ENCODE peak calls at places on chromosomes 11 and 22, in six cellular contexts. X, L, V, Z, D and B are unnamed samples. For H3K4me1 and H3K9me3, the result is how much of the 10 kb centered on the place peaks cover.

GRCh38 chr11:74870485-74870884 is 78.4 kb downstream of the XRRA1 start:
- DNase-seq in L (no peak), D (no peak), V (no peak), X (no peak), Z (peak), B (no peak)

GRCh38 chr22:33447733-33448132 is 389.6 kb upstream of the SYN3 start:
- DNase-seq in L (no peak), V (no peak), X (no peak), D (no peak), Z (peak), B (no peak)

GRCh38 chr11:8018742-8019631 is 31.9 kb downstream of the EIF3F start:
- DNase-seq in L (peak), Z (peak), D (peak), X (peak), V (peak), B (peak)

GRCh38 chr22:43263645-43264514 is 76.9 kb upstream of the TTLL12 start:
- DNase-seq in D (peak), L (peak), V (peak), Z (peak), X (no peak), B (peak)

GRCh38 chr11:12066799-12067508 is 43.4 kb upstream of the MICAL2 start:
- DNase-seq in L (peak), V (peak), Z (peak), X (peak), D (peak), B (no peak)

GRCh38 chr22:44646668-44647067 is 55.3 kb upstream of the PRR5 start:
- DNase-seq in X (no peak), L (no peak), D (no peak), V (no peak), Z (no peak), B (no peak)

GRCh38 chr11:74611369-74611861 is 19.0 kb downstream of the POLD3 start:
- DNase-seq in X (peak), Z (peak), D (no peak), L (no peak), V (no peak), B (no peak)

GRCh38 chr11:6353367-6353987 is 33.2 kb upstream of the CAVIN3 start:
- DNase-seq in L (peak), D (peak), X (peak), V (peak), Z (peak), B (peak)

GRCh38 chr22:39959640-39960447 is at the start of gene TMA7B:
- DNase-seq in Z (peak), L (no peak), X (no peak), V (peak), D (no peak), B (no peak)

GRCh38 chr11:42976636-42977217 is 335.1 kb upstream of the API5 start:
- DNase-seq in Z (no peak), D (no peak), L (no peak), V (no peak), X (peak), B (no peak)

GRCh38 chr11:95585071-95585751 is 204.4 kb downstream of the FAM76B start:
- DNase-seq in D (no peak), X (no peak), Z (peak), L (no peak), V (no peak), B (no peak)

GRCh38 chr11:44143987-44144909 is 48.8 kb downstream of the EXT2 start:
- DNase-seq in X (no peak), D (no peak), L (no peak), V (peak), Z (no peak), B (no peak)

GRCh38 chr11:130212431-130212961 is 52.9 kb downstream of the ST14 start:
- DNase-seq in L (peak), Z (no peak), D (peak), X (no peak), V (peak), B (no peak)

GRCh38 chr22:19287889-19288288 is 3.6 kb downstream of the CLTCL1 start:
- DNase-seq in Z (peak), X (no peak), D (no peak), V (no peak), L (no peak), B (no peak)

GRCh38 chr11:4569075-4569474 is 12.5 kb upstream of the OR52I2 start:
- DNase-seq in Z (no peak), X (no peak), L (no peak), D (no peak), V (no peak), B (no peak)

GRCh38 chr11:10931761-10932700 is 74.2 kb upstream of the ZBED5 start:
- DNase-seq in D (peak), L (peak), X (peak), V (peak), Z (no peak), B (peak)

GRCh38 chr11:8023831-8024555 is 36.9 kb downstream of the EIF3F start:
- DNase-seq in L (peak), V (no peak), Z (peak), D (no peak), X (no peak), B (no peak)

GRCh38 chr11:57276857-57277505 is 39.9 kb upstream of the APLNR start:
- DNase-seq in X (no peak), D (no peak), L (no peak), Z (peak), V (no peak), B (no peak)

GRCh38 chr22:30753701-30754100 is 59.0 kb downstream of the OSBP2 start:
- DNase-seq in X (no peak), V (no peak), Z (no peak), L (no peak), D (no peak), B (no peak)

GRCh38 chr11:130451261-130452019 is 3.0 kb downstream of the ADAMTS15 start:
- DNase-seq in L (peak), Z (peak), V (peak), X (no peak), D (peak), B (peak)

GRCh38 chr22:42742940-42743339 is 22.3 kb upstream of the A4GALT start:
- DNase-seq in X (no peak), Z (no peak), V (no peak), L (no peak), D (no peak), B (peak)

GRCh38 chr22:42933783-42934144 is 76.7 kb upstream of the ARFGAP3 start:
- DNase-seq in V (no peak), D (no peak), Z (peak), L (no peak), X (no peak), B (no peak)

GRCh38 chr11:2825886-2826678 is 59.5 kb downstream of the CDKN1C start:
- DNase-seq in V (peak), Z (peak), D (peak), L (peak), X (no peak), B (peak)

GRCh38 chr11:118618115-118618990 is 10.9 kb downstream of the PHLDB1 start:
- DNase-seq in Z (peak), X (no peak), D (peak), V (peak), L (peak), B (peak)

GRCh38 chr11:13885083-13885482 is 77.4 kb upstream of the SPON1 start:
- DNase-seq in Z (no peak), D (no peak), X (no peak), L (no peak), V (no peak), B (no peak)

GRCh38 chr22:20618488-20618887 is 111.1 kb downstream of the MED15 start:
- DNase-seq in D (no peak), Z (no peak), X (no peak), L (no peak), V (no peak), B (no peak)

GRCh38 chr11:75668508-75669297 is at the start of gene MAP6:
- DNase-seq in L (no peak), V (peak), Z (peak), D (peak), X (peak), B (peak)

GRCh38 chr22:43077121-43077877 is 11.9 kb downstream of the TTLL1 start:
- DNase-seq in X (no peak), L (no peak), V (no peak), D (peak), Z (no peak), B (peak)

GRCh38 chr11:27231519-27231918 is 131.5 kb downstream of the CCDC34 start:
- DNase-seq in V (no peak), L (no peak), Z (no peak), X (no peak), D (no peak), B (no peak)

GRCh38 chr22:46770726-46771125 is 8.3 kb downstream of the TBC1D22A start:
- DNase-seq in V (no peak), Z (no peak), L (no peak), X (no peak), D (no peak), B (no peak)

GRCh38 chr22:19933328-19934241 is 8.0 kb upstream of the COMT start:
- DNase-seq in L (no peak), Z (no peak), X (no peak), V (no peak), D (no peak), B (no peak)

GRCh38 chr11:123255909-123256308 is 60.9 kb upstream of the CLMP start:
- DNase-seq in L (no peak), X (no peak), Z (peak), D (no peak), V (no peak), B (no peak)

GRCh38 chr11:66275396-66275795 is 2.6 kb upstream of the CNIH2 start:
- DNase-seq in V (no peak), D (no peak), Z (no peak), L (no peak), X (no peak), B (no peak)

GRCh38 chr11:67420147-67420645 is 4.7 kb downstream of the CARNS1 start:
- DNase-seq in V (no peak), D (no peak), X (no peak), L (no peak), Z (no peak), B (no peak)

GRCh38 chr11:7422544-7423331 is 62.6 kb upstream of the OLFML1 start:
- DNase-seq in V (no peak), L (no peak), Z (no peak), D (no peak), X (no peak), B (no peak)

GRCh38 chr11:68531129-68531693 is 70.7 kb downstream of the PPP6R3 start:
- DNase-seq in V (no peak), D (no peak), Z (no peak), L (no peak), X (no peak), B (no peak)

GRCh38 chr22:43343262-43343988 is at the start of gene SCUBE1:
- DNase-seq in V (peak), L (no peak), D (peak), Z (no peak), X (peak), B (peak)

GRCh38 chr22:20657963-20658362 is 116.0 kb upstream of the SERPIND1 start:
- DNase-seq in X (no peak), L (no peak), Z (no peak), D (no peak), V (no peak), B (no peak)

GRCh38 chr11:117045196-117045595 is 53.0 kb downstream of the SIK3 start:
- DNase-seq in X (peak), Z (peak), D (peak), V (peak), L (no peak), B (no peak)

GRCh38 chr22:36350751-36351594 is 36.8 kb downstream of the MYH9 start:
- DNase-seq in L (peak), Z (peak), X (no peak), D (peak), V (no peak), B (no peak)

GRCh38 chr22:36349726-36350125 is 38.0 kb downstream of the MYH9 start:
- DNase-seq in D (no peak), L (no peak), V (no peak), X (no peak), Z (no peak), B (no peak)

GRCh38 chr22:36347094-36347493 is 40.7 kb downstream of the MYH9 start:
- DNase-seq in X (no peak), Z (no peak), D (no peak), V (no peak), L (no peak), B (no peak)

GRCh38 chr22:36351921-36352774 is 35.6 kb downstream of the MYH9 start:
- DNase-seq in D (no peak), Z (peak), L (no peak), X (peak), V (no peak), B (no peak)

GRCh38 chr22:36348760-36349159 is 39.0 kb downstream of the MYH9 start:
- DNase-seq in V (no peak), Z (no peak), X (no peak), D (no peak), L (no peak), B (no peak)
- H3K4me1 ChIP-seq in V (under half), Z (under half), X (under half), D (under half), L (half or more), B (half or more)

GRCh38 chr11:55345306-55345705 is 2.3 kb downstream of the OR4A16 start:
- DNase-seq in L (no peak), X (no peak), V (no peak), Z (no peak), D (no peak), B (no peak)

GRCh38 chr11:55342901-55343300 is at the start of gene OR4A16:
- DNase-seq in X (no peak), D (no peak), V (no peak), Z (no peak), L (no peak), B (no peak)
- H3K9me3 ChIP-seq in X (under half), D (under half), V (half or more), Z (under half), L (under half), B (under half)

GRCh38 chr22:37636186-37636948 is 3.1 kb upstream of the SH3BP1 start:
- DNase-seq in D (no peak), Z (peak), L (no peak), X (no peak), V (no peak), B (no peak)
- H3K4me1 ChIP-seq in D (under half), Z (under half), L (under half), X (under half), V (half or more), B (half or more)

GRCh38 chr11:1178906-1179305 is 21.2 kb downstream of the MUC5AC start:
- DNase-seq in Z (no peak), V (no peak), X (no peak), D (no peak), L (no peak), B (peak)

GRCh38 chr11:1177771-1178090 is 20.0 kb downstream of the MUC5AC start:
- DNase-seq in Z (no peak), L (no peak), V (no peak), X (no peak), D (no peak), B (no peak)

GRCh38 chr11:1179641-1180040 is 21.9 kb downstream of the MUC5AC start:
- DNase-seq in L (no peak), V (no peak), Z (no peak), D (no peak), X (no peak), B (peak)

GRCh38 chr11:1177020-1177770 is 19.4 kb downstream of the MUC5AC start:
- DNase-seq in X (no peak), Z (no peak), D (no peak), L (no peak), V (no peak), B (peak)

GRCh38 chr11:1178201-1178885 is 20.6 kb downstream of the MUC5AC start:
- DNase-seq in V (no peak), L (no peak), X (no peak), Z (no peak), D (no peak), B (peak)
- H3K9me3 ChIP-seq in V (under half), L (under half), X (under half), Z (under half), D (under half), B (under half)

GRCh38 chr22:23248583-23248982 is 68.3 kb downstream of the BCR start:
- DNase-seq in V (no peak), X (peak), Z (peak), L (no peak), D (no peak), B (no peak)
- H3K4me1 ChIP-seq in V (under half), X (under half), Z (under half), L (under half), D (under half), B (under half)

GRCh38 chr11:15163136-15163535 is 48.4 kb downstream of the INSC start:
- DNase-seq in Z (no peak), D (no peak), L (no peak), V (no peak), X (no peak), B (no peak)

GRCh38 chr11:15157738-15158137 is 43.0 kb downstream of the INSC start:
- DNase-seq in Z (no peak), X (no peak), D (peak), L (no peak), V (no peak), B (no peak)

GRCh38 chr11:15158351-15159015 is 43.8 kb downstream of the INSC start:
- DNase-seq in X (no peak), D (no peak), L (no peak), Z (peak), V (no peak), B (no peak)

GRCh38 chr11:15159085-15159484 is 44.4 kb downstream of the INSC start:
- DNase-seq in V (peak), X (no peak), L (no peak), Z (peak), D (peak), B (no peak)

DNA sequence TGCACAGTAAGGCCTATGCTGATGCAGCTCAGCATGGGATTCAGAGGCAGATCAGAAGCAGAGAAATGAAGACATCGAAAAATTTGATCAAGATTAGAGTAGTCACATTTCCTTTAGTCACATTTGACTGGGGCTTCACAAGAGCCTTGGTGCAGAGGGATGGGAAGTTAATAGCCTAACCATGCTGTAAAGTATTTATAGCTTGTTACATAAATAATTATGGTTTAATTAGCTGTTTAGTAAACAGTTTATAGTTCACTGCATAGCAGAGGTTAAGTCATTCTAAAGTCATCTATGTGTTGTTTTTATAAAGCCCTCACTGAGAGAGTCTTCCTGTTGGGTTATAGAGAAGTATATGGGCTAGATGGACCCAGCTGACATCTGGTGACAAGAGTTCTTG is 47.0 kb downstream of the INSC start:
- DNase-seq in X (no peak), V (no peak), L (no peak), Z (peak), D (no peak), B (no peak)
- H3K9me3 ChIP-seq in X (under half), V (under half), L (under half), Z (under half), D (under half), B (under half)

DNA sequence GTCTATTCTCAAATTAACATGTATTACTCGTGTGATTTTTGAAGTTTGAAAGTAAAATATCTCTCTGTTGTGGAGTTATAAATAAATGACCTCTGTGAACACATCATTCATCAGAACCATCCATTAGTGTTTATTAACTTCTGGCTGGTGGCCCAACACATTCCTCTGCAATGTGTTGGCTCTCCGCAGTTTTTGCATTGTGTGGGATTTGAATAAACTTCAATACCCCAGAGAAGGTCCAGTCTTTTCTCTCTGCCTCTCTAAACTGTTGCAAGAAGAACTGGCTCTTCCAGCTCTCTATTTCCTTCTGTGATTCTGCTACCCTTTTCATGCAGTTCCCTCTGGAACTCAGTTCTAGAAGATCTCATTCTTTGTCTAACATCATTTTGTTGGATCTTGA is 125.0 kb upstream of the ARHGAP42 start:
- DNase-seq in D (no peak), Z (peak), L (no peak), X (no peak), V (no peak), B (no peak)
- H3K4me1 ChIP-seq in D (under half), Z (under half), L (under half), X (under half), V (under half), B (under half)